ENCODE peak calls at places on chromosomes 7 and 10, in five cellular contexts. Y, B, C, H and P are unnamed samples. For H3K9me3, the result is how much of the 10 kb centered on the place peaks cover.

GRCh38 chr10:58209669-58210068 is 58.0 kb downstream of the IPMK start:
- DNase-seq in H (peak), B (no peak), C (no peak), Y (no peak), P (peak)

GRCh38 chr7:25854608-25855497 is 297.1 kb upstream of the NFE2L3 start:
- DNase-seq in B (peak), C (peak), H (peak), Y (peak), P (peak)

GRCh38 chr10:120732067-120732466 is 119.1 kb upstream of the WDR11 start:
- DNase-seq in B (no peak), Y (no peak), C (no peak), H (no peak), P (no peak)

GRCh38 chr7:50612704-50613103 is 47.5 kb upstream of the DDC start:
- DNase-seq in Y (no peak), C (no peak), H (no peak), B (no peak), P (no peak)

GRCh38 chr7:69395072-69395714 is 203.1 kb upstream of the AUTS2 start:
- DNase-seq in Y (no peak), B (no peak), C (no peak), H (no peak), P (no peak)

GRCh38 chr10:27822286-27822685 is 76.7 kb upstream of the MKX start:
- DNase-seq in B (no peak), Y (no peak), C (no peak), H (peak), P (no peak)

GRCh38 chr7:27133409-27134157 is 3.0 kb upstream of the HOXA4 start:
- DNase-seq in H (no peak), C (peak), B (peak), Y (no peak), P (peak)

GRCh38 chr10:30562787-30563186 is 66.8 kb downstream of the LYZL2 start:
- DNase-seq in C (no peak), Y (no peak), B (no peak), H (no peak), P (no peak)

GRCh38 chr10:21648040-21648439 is 114.0 kb downstream of the MLLT10 start:
- DNase-seq in C (no peak), Y (no peak), B (no peak), H (no peak), P (no peak)

GRCh38 chr7:43385856-43386255 is 197.1 kb upstream of the STK17A start:
- DNase-seq in B (no peak), Y (no peak), C (no peak), H (peak), P (no peak)

GRCh38 chr7:23277359-23277989 is 21.7 kb upstream of the MALSU1 start:
- DNase-seq in C (peak), B (no peak), H (peak), Y (peak), P (no peak)

GRCh38 chr7:96021533-96021932 is 249.2 kb downstream of the DYNC1I1 start:
- DNase-seq in C (no peak), H (peak), Y (no peak), B (no peak), P (no peak)

GRCh38 chr7:55441668-55442305 is 76.7 kb downstream of the LANCL2 start:
- DNase-seq in B (no peak), C (no peak), Y (no peak), H (peak), P (no peak)

GRCh38 chr7:144379791-144380384 is 23.6 kb downstream of the NOBOX start:
- DNase-seq in C (no peak), Y (no peak), H (no peak), B (no peak), P (no peak)

GRCh38 chr7:130207642-130208041 is at the start of gene SSMEM1:
- DNase-seq in Y (no peak), C (no peak), H (peak), B (no peak), P (no peak)

GRCh38 chr10:4691776-4692175 is 134.2 kb upstream of the AKR1E2 start:
- DNase-seq in B (no peak), H (peak), Y (no peak), C (no peak), P (no peak)

GRCh38 chr7:80412842-80413241 is 99.0 kb downstream of the GNAT3 start:
- DNase-seq in Y (no peak), B (no peak), H (peak), C (no peak), P (no peak)

GRCh38 chr7:95327356-95327755 is 3.0 kb upstream of the PON1 start:
- DNase-seq in H (no peak), B (no peak), C (no peak), Y (no peak), P (no peak)

GRCh38 chr10:21757601-21757901 is 223.5 kb downstream of the MLLT10 start:
- DNase-seq in Y (no peak), H (no peak), B (no peak), C (no peak), P (no peak)

GRCh38 chr7:129772646-129773280 is 161.2 kb downstream of the NRF1 start:
- DNase-seq in Y (no peak), C (no peak), B (no peak), H (no peak), P (no peak)

GRCh38 chr7:128835790-128836641 is 5.8 kb downstream of the FLNC start:
- DNase-seq in C (no peak), Y (no peak), H (peak), B (no peak), P (no peak)

GRCh38 chr10:29473411-29474100 is 161.2 kb downstream of the SVIL start:
- DNase-seq in C (no peak), Y (no peak), B (no peak), H (peak), P (no peak)

GRCh38 chr10:110803830-110804338 is 67.8 kb upstream of the PDCD4 start:
- DNase-seq in B (peak), Y (peak), H (peak), C (peak), P (peak)

GRCh38 chr10:24944512-24945255 is 7.7 kb downstream of the PRTFDC1 start:
- DNase-seq in Y (peak), H (peak), C (peak), B (peak), P (peak)

GRCh38 chr7:66261941-66262340 is 56.8 kb downstream of the TPST1 start:
- DNase-seq in C (no peak), Y (no peak), B (no peak), H (no peak), P (no peak)

GRCh38 chr7:151272410-151272809 is 23.9 kb upstream of the SMARCD3 start:
- DNase-seq in Y (no peak), C (no peak), H (no peak), B (no peak), P (no peak)

GRCh38 chr10:43202657-43203490 is 64.0 kb downstream of the RASGEF1A start:
- DNase-seq in C (no peak), B (peak), H (no peak), Y (no peak), P (peak)

GRCh38 chr10:31838065-31838464 is 90.6 kb downstream of the ARHGAP12 start:
- DNase-seq in C (no peak), Y (no peak), H (no peak), B (no peak), P (no peak)

GRCh38 chr7:5396999-5397656 is 26.5 kb downstream of the TNRC18 start:
- DNase-seq in B (peak), Y (peak), H (peak), C (peak), P (peak)

GRCh38 chr7:13017325-13017853 is 330.0 kb downstream of the ARL4A start:
- DNase-seq in B (no peak), Y (peak), C (peak), H (peak), P (no peak)

GRCh38 chr10:71631007-71631859 is 88.3 kb downstream of the C10orf105 start:
- DNase-seq in B (no peak), C (no peak), Y (no peak), H (no peak), P (no peak)

GRCh38 chr10:11149499-11149898 is 131.8 kb downstream of the CELF2 start:
- DNase-seq in B (no peak), C (no peak), Y (no peak), H (no peak), P (no peak)

GRCh38 chr10:13978844-13979227 is 351.9 kb downstream of the FRMD4A start:
- DNase-seq in Y (no peak), H (no peak), B (no peak), C (no peak), P (no peak)

GRCh38 chr7:11216276-11216675 is 242.6 kb downstream of the PHF14 start:
- DNase-seq in C (no peak), B (no peak), Y (no peak), H (no peak), P (no peak)

GRCh38 chr7:46566375-46566774 is 645.3 kb upstream of the IGFBP3 start:
- DNase-seq in H (peak), B (no peak), C (no peak), Y (no peak), P (no peak)

GRCh38 chr7:157017149-157017548 is 6.7 kb upstream of the MNX1 start:
- DNase-seq in B (no peak), H (no peak), C (no peak), Y (no peak), P (no peak)

GRCh38 chr7:43737467-43738127 is 8.3 kb upstream of the COA1 start:
- DNase-seq in Y (no peak), H (no peak), B (no peak), C (no peak), P (no peak)

GRCh38 chr7:38656976-38657375 is 25.8 kb upstream of the AMPH start:
- DNase-seq in B (no peak), H (no peak), C (no peak), Y (no peak), P (no peak)

GRCh38 chr10:112579578-112579977 is 132.6 kb downstream of the VTI1A start:
- DNase-seq in Y (no peak), C (no peak), H (no peak), B (no peak), P (no peak)

DNA sequence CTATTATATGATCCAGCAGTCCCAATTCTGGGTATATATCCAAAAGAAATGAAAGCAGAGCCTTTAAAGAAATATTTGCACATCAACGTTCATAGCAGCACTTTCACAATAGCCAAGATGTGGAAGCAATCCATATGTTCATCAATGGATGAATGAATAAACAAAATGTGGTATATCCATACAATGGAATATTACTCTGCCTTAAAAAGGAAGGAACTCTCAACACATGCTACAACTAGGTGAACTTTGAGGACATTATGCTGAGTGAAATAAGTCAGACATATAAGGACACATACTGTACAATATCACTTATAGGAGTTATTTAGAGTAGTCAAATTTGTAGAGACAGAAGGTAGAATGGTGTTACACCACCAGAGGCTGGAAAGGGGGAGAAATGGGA is 28.0 kb upstream of the ADRB1 start:
- DNase-seq in B (no peak), C (no peak), Y (no peak), H (no peak), P (no peak)
- H3K9me3 ChIP-seq in B (under half), C (under half), Y (under half), H (under half), P (under half)

DNA sequence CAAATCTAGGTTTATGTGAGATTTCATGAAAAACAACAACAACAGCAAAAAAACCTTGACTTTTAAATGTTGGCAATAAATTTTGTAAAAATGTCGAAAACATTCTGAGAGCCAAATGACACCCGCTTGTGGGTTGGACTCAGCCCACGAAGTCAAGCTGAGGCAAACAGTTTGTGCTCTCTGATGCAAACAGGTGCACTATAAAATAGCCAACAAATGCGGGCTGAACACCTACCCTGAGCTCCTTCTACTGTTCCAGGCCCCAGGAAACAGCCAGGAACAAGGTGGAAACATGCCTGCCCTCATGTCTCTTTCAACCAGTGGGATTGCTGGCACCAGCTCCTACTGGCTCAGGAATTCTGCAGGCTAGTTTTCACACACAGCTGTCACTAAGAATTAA is 105.0 kb upstream of the ZNF716 start:
- DNase-seq in C (no peak), B (no peak), Y (no peak), H (no peak), P (no peak)
- H3K9me3 ChIP-seq in C (half or more), B (under half), Y (under half), H (under half), P (half or more)

GRCh38 chr10:37816290-37816689 is 41.1 kb downstream of the ZNF248 start:
- DNase-seq in Y (no peak), H (no peak), B (no peak), C (no peak), P (no peak)

GRCh38 chr10:37813763-37814162 is 43.6 kb downstream of the ZNF248 start:
- DNase-seq in C (no peak), Y (no peak), H (no peak), B (no peak), P (no peak)

DNA sequence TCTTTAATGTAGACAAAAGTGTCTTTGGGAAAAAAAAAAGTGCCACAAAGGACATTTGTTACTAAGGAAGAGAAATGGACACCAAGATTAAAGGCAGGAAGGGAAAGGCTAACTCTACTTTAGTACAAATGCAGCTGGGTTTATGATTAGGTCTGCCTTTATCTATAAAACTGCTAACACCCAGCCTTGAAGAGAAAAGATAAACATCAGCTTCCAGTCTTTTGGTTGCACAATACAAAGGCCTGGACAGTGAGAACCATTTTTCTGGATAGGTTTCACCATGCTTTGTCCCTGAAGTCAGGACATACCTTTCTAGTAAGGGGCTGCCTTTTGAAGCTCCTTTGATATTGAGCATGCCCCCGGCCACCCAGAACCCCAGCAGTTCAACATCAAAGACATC is 45.1 kb downstream of the ZNF248 start:
- DNase-seq in C (peak), H (no peak), B (no peak), Y (no peak), P (no peak)
- H3K9me3 ChIP-seq in C (under half), H (under half), B (under half), Y (half or more), P (half or more)

GRCh38 chr10:128880221-128880620 is 586.8 kb upstream of the MGMT start:
- DNase-seq in B (no peak), Y (no peak), C (no peak), H (no peak), P (no peak)
- H3K9me3 ChIP-seq in B (under half), Y (under half), C (under half), H (under half), P (under half)

GRCh38 chr7:36942062-36942461 is 217.8 kb upstream of the AOAH start:
- DNase-seq in H (no peak), B (no peak), C (peak), Y (no peak), P (no peak)
- H3K9me3 ChIP-seq in H (under half), B (under half), C (under half), Y (under half), P (under half)

GRCh38 chr7:16397497-16398210 is 23.7 kb downstream of the CRPPA start:
- DNase-seq in H (peak), Y (no peak), B (no peak), C (no peak), P (no peak)
- H3K9me3 ChIP-seq in H (under half), Y (under half), B (under half), C (half or more), P (under half)

GRCh38 chr10:75033399-75034130 is 77.9 kb upstream of the SAMD8 start:
- DNase-seq in B (no peak), C (no peak), H (no peak), Y (no peak), P (no peak)

GRCh38 chr10:75034714-75035258 is 76.7 kb upstream of the SAMD8 start:
- DNase-seq in H (no peak), Y (no peak), B (no peak), C (no peak), P (no peak)

GRCh38 chr10:75032119-75032518 is 79.3 kb upstream of the SAMD8 start:
- DNase-seq in H (no peak), Y (no peak), B (no peak), C (no peak), P (no peak)

GRCh38 chr10:75032813-75033212 is 78.6 kb upstream of the SAMD8 start:
- DNase-seq in Y (no peak), H (no peak), C (no peak), B (no peak), P (no peak)

GRCh38 chr10:75034131-75034512 is 77.3 kb upstream of the SAMD8 start:
- DNase-seq in H (no peak), Y (no peak), C (no peak), B (no peak), P (no peak)
- H3K9me3 ChIP-seq in H (under half), Y (under half), C (under half), B (under half), P (under half)